ENCODE peak calls at places on chromosomes 2 and 18, in eight cellular contexts. E is upper lobe of left lung, X is mucosa of gallbladder, Y is NCI-H524, G is M059J, W is renal cortical epithelial cell, V is NCI-H748 treated with DMSO at 0.1 percent for 48 hours, A is GM10248. B is an unnamed sample.

GRCh38 chr2:104476563-104476988 is 377.3 kb upstream of the POU3F3 start:
- DNase-seq in E (no peak), X (no peak), Y (no peak), G (no peak), W (no peak), V (no peak), A (no peak), B (no peak)

GRCh38 chr2:121694398-121695178 is 42.1 kb downstream of the NIFK start:
- DNase-seq in E (peak; percentile 27), X (no peak), Y (no peak), G (peak; percentile 87), W (peak; percentile 78), V (no peak), A (no peak), B (no peak)

GRCh38 chr2:158912122-158912521 is 56.3 kb upstream of the TANC1 start:
- DNase-seq in E (no peak), X (no peak), Y (no peak), G (no peak), W (no peak), V (no peak), A (no peak), B (no peak)

GRCh38 chr18:74906189-74906588 is 302.8 kb downstream of the PTGR3 start:
- DNase-seq in E (no peak), X (peak; percentile 45), Y (no peak), G (no peak), W (no peak), V (peak; percentile 68), A (no peak), B (no peak)

GRCh38 chr2:197215988-197216979 is 94.3 kb downstream of the ANKRD44 start:
- DNase-seq in E (no peak), X (peak; percentile 42), Y (no peak), G (peak; percentile 22), W (no peak), V (no peak), A (peak; percentile 51), B (peak; percentile 18)

GRCh38 chr2:188322569-188323531 is 31.2 kb downstream of the GULP1 start:
- DNase-seq in E (no peak), X (no peak), Y (no peak), G (peak; percentile 86), W (peak; percentile 62), V (no peak), A (no peak), B (no peak)

GRCh38 chr2:116674188-116674587 is 1140.3 kb upstream of the DDX18 start:
- DNase-seq in E (no peak), X (no peak), Y (no peak), G (no peak), W (no peak), V (no peak), A (no peak), B (no peak)

GRCh38 chr18:24766376-24766775 is 305.9 kb downstream of the HRH4 start:
- DNase-seq in E (no peak), X (no peak), Y (no peak), G (peak; percentile 80), W (no peak), V (no peak), A (no peak), B (no peak)